ENCODE peak calls at places on chromosome 4, in seven cellular contexts. I, D, N, A, R, J and O are unnamed samples.

GRCh38 chr4:32858971-32859370 is 2138.8 kb downstream of the PCDH7 start:
- DNase-seq in I (peak; percentile 63), J (no peak), D (no peak), A (no peak), R (no peak), N (no peak), O (no peak)

GRCh38 chr4:2080429-2081300 is 21.5 kb downstream of the NAT8L start:
- DNase-seq in D (no peak), A (no peak), R (no peak), N (no peak), J (no peak), I (no peak), O (no peak)

GRCh38 chr4:164373021-164373420 is 380.9 kb upstream of the SMIM31 start:
- DNase-seq in N (no peak), D (no peak), J (no peak), I (no peak), A (no peak), R (no peak), O (no peak)

GRCh38 chr4:125323547-125324100 is 8.9 kb downstream of the FAT4 start:
- DNase-seq in D (no peak), A (peak; percentile 22), J (peak; percentile 15), I (peak; percentile 50), N (peak; percentile 18), R (no peak), O (no peak)

GRCh38 chr4:78656968-78657445 is 105.4 kb downstream of the ANXA3 start:
- DNase-seq in D (no peak), N (no peak), J (no peak), I (no peak), A (no peak), R (no peak), O (no peak)

GRCh38 chr4:55345980-55346850 is at the start of gene SRD5A3:
- DNase-seq in J (peak; percentile 87), A (peak; percentile 86), D (peak; percentile 89), I (peak; percentile 52), R (peak; percentile 88), N (peak; percentile 92), O (peak; percentile 76)

GRCh38 chr4:38509551-38509950 is 154.4 kb upstream of the KLF3 start:
- DNase-seq in R (no peak), I (no peak), N (no peak), A (no peak), J (no peak), D (no peak), O (no peak)

GRCh38 chr4:7189475-7190277 is 2.7 kb upstream of the SORCS2 start:
- DNase-seq in N (peak; percentile 22), I (peak; percentile 53), R (no peak), A (peak; percentile 57), J (no peak), D (no peak), O (no peak)

GRCh38 chr4:106541253-106541652 is 172.7 kb upstream of the GIMD1 start:
- DNase-seq in N (no peak), R (no peak), A (no peak), I (no peak), J (no peak), D (no peak), O (no peak)

GRCh38 chr4:42708625-42709024 is 51.7 kb upstream of the ATP8A1 start:
- DNase-seq in N (no peak), R (no peak), D (no peak), A (no peak), J (no peak), I (no peak), O (no peak)

GRCh38 chr4:40621592-40622512 is 7.8 kb downstream of the RBM47 start:
- DNase-seq in J (peak; percentile 77), R (peak; percentile 82), N (no peak), D (peak; percentile 89), A (peak; percentile 91), I (peak; percentile 95), O (no peak)

GRCh38 chr4:120703908-120704307 is 218.6 kb downstream of the PRDM5 start:
- DNase-seq in I (no peak), A (no peak), D (no peak), R (no peak), J (no peak), N (no peak), O (no peak)

GRCh38 chr4:85861064-85861767 is 386.3 kb downstream of the ARHGAP24 start:
- DNase-seq in R (peak; percentile 42), N (no peak), I (no peak), J (no peak), A (no peak), D (no peak), O (no peak)

GRCh38 chr4:53508446-53508845 is 82.8 kb downstream of the LNX1 start:
- DNase-seq in D (no peak), N (no peak), R (no peak), A (no peak), I (no peak), J (no peak), O (no peak)

GRCh38 chr4:2754848-2755820 is 1.0 kb downstream of the TNIP2 start:
- DNase-seq in I (no peak), D (peak; percentile 55), J (no peak), R (no peak), A (no peak), N (no peak), O (no peak)

GRCh38 chr4:78720994-78721677 is 55.0 kb upstream of the BMP2K start:
- DNase-seq in D (peak; percentile 61), A (no peak), J (peak; percentile 18), N (no peak), R (no peak), I (no peak), O (no peak)

GRCh38 chr4:155473420-155474095 is 96.8 kb upstream of the MAP9 start:
- DNase-seq in D (no peak), I (no peak), R (no peak), J (no peak), A (peak; percentile 82), N (no peak), O (no peak)

DNA sequence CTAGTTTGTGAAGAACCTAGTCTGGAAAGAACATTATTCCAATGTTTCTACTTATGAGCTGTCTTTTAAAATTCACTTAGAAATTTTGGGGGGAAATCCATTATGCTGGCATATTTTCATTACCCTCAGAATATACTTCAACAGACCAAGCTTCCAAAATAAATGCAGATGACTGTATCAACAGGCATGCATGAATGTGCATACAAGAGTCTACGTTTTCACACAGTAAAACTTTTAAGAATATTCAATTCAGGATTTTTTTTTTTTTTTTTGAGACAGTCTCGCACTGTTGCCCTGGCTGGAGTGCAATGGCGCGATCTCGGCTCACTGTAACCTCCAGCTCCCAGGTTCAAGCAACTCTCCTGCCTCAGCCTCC is 49.7 kb downstream of the ABCG2 start:
- DNase-seq in D (no peak), J (no peak), N (no peak), R (no peak), A (no peak), I (no peak), O (no peak)
- H3K27ac ChIP-seq in D (no peak overlapping the region), J (no peak overlapping the region), N (no peak overlapping the region), R (no peak overlapping the region), A (no peak overlapping the region), I (no peak overlapping the region), O (no peak overlapping the region)

GRCh38 chr4:1043658-1044468 is 32.4 kb downstream of the FGFRL1 start:
- DNase-seq in D (peak; percentile 98), R (peak; percentile 77), A (peak; percentile 97), J (peak; percentile 96), I (peak; percentile 95), N (peak; percentile 51), O (peak; percentile 74)
- H3K4me3 ChIP-seq in D (no peak overlapping the region), R (no peak overlapping the region), A (no peak overlapping the region), J (no peak overlapping the region), I (peak overlapping the region; percentile 17), N (no peak overlapping the region), O (no peak overlapping the region)

GRCh38 chr4:76705497-76705896 is 192.4 kb downstream of the SOWAHB start:
- DNase-seq in I (no peak), D (no peak), N (no peak), J (no peak), R (no peak), A (no peak), O (no peak)
- H3K27ac ChIP-seq in I (peak overlapping the region; percentile 95), D (peak overlapping the region; percentile 92), N (no peak overlapping the region), J (no peak overlapping the region), R (peak overlapping the region; percentile 88), A (no peak overlapping the region), O (no peak overlapping the region)

GRCh38 chr4:75235359-75235951 is 278.7 kb downstream of the RCHY1 start:
- DNase-seq in A (no peak), R (no peak), J (no peak), D (no peak), N (no peak), I (no peak), O (no peak)
- H3K4me3 ChIP-seq in A (no peak overlapping the region), R (no peak overlapping the region), J (no peak overlapping the region), D (no peak overlapping the region), N (no peak overlapping the region), I (no peak overlapping the region), O (no peak overlapping the region)

GRCh38 chr4:76581276-76581675 is 146.2 kb downstream of the SHROOM3 start:
- DNase-seq in A (no peak), N (no peak), D (no peak), I (no peak), R (no peak), J (no peak), O (no peak)
- H3K27ac ChIP-seq in A (no peak overlapping the region), N (no peak overlapping the region), D (no peak overlapping the region), I (no peak overlapping the region), R (no peak overlapping the region), J (no peak overlapping the region), O (no peak overlapping the region)

GRCh38 chr4:133146574-133147198 is 2.4 kb upstream of the PCDH10 start:
- DNase-seq in I (no peak), J (peak; percentile 34), D (no peak), R (no peak), A (peak; percentile 93), N (peak; percentile 80), O (peak; percentile 78)

GRCh38 chr4:133148690-133149363 is at the start of gene PCDH10:
- DNase-seq in N (peak; percentile 96), R (peak; percentile 65), A (peak; percentile 98), I (no peak), D (peak; percentile 94), J (peak; percentile 92), O (peak; percentile 99)

GRCh38 chr4:133149364-133149695 is 236 bp downstream of the PCDH10 start:
- DNase-seq in R (no peak), A (no peak), J (no peak), D (no peak), N (no peak), I (no peak), O (no peak)

GRCh38 chr4:133147365-133147821 is 1.7 kb upstream of the PCDH10 start:
- DNase-seq in R (no peak), D (peak; percentile 50), N (peak; percentile 26), A (peak; percentile 55), I (no peak), J (no peak), O (no peak)

GRCh38 chr4:133147922-133148689 is 988 bp upstream of the PCDH10 start:
- DNase-seq in N (peak; percentile 78), D (peak; percentile 60), J (peak; percentile 26), A (peak; percentile 87), I (no peak), R (no peak), O (peak; percentile 68)
- H3K4me3 ChIP-seq in N (peak overlapping the region; percentile 57), D (peak overlapping the region; percentile 56), J (peak overlapping the region; percentile 53), A (peak overlapping the region; percentile 37), I (no peak overlapping the region), R (peak overlapping the region; percentile 39), O (peak overlapping the region; percentile 81)